ENCODE peak calls at places on chromosomes 13 and 19, in seven cellular contexts. B, C, J, Q, D, F and S are unnamed samples.

GRCh38 chr19:16594681-16595091 is 22.5 kb upstream of the SLC35E1 start:
- DNase-seq in B (peak), C (no peak), J (peak), Q (no peak), D (peak), F (no peak), S (no peak)

GRCh38 chr19:6260912-6261636 is 18.7 kb downstream of the MLLT1 start:
- DNase-seq in B (peak), C (no peak), J (no peak), Q (peak), D (no peak), F (peak), S (no peak)

GRCh38 chr13:36088001-36088400 is 43.2 kb downstream of the DCLK1 start:
- DNase-seq in B (no peak), C (no peak), J (no peak), Q (no peak), D (no peak), F (peak), S (peak)

GRCh38 chr19:36150586-36150985 is 1.7 kb downstream of the COX7A1 start:
- DNase-seq in B (no peak), C (no peak), J (no peak), Q (no peak), D (no peak), F (no peak), S (no peak)

GRCh38 chr13:43905435-43906031 is 25.8 kb downstream of the LACC1 start:
- DNase-seq in B (no peak), C (peak), J (no peak), Q (peak), D (peak), F (peak), S (peak)

GRCh38 chr13:106450991-106451390 is 84.5 kb downstream of the EFNB2 start:
- DNase-seq in B (no peak), C (no peak), J (no peak), Q (no peak), D (no peak), F (no peak), S (no peak)

GRCh38 chr19:24032651-24033050 is 54.3 kb upstream of the ZNF254 start:
- DNase-seq in B (no peak), C (no peak), J (no peak), Q (no peak), D (no peak), F (no peak), S (no peak)

GRCh38 chr19:30174791-30175190 is 197.4 kb upstream of the ZNF536 start:
- DNase-seq in B (no peak), C (no peak), J (no peak), Q (no peak), D (no peak), F (no peak), S (no peak)

GRCh38 chr19:15114153-15114540 is 6.9 kb downstream of the SYDE1 start:
- DNase-seq in B (no peak), C (no peak), J (no peak), Q (peak), D (no peak), F (no peak), S (no peak)